ENCODE peak calls at places on chromosomes 4 and X, in six cellular contexts. G is EH; O is stimulated activated CD8-positive, alpha-beta memory T cell treated with anti-CD3 and anti-CD28 coated beads, Interleukin-15, amount 100 ng/mL, for 24 hours; F is neuronal stem cell; Z is islet precursor cell; I is stimulated activated CD4-positive, alpha-beta T cell treated with anti-CD3 and anti-CD28 coated beads, TNF-alpha, amount 100 ng/mL, for 48 hours. H is an unnamed sample.

GRCh38 chr4:27186710-27187109 is 326.1 kb downstream of the STIM2 start:
- DNase-seq in Z (no peak), F (no peak), G (no peak), O (no peak), I (no peak), H (no peak)

GRCh38 chr4:156723951-156724668 is 247.5 kb downstream of the PDGFC start:
- DNase-seq in Z (no peak), G (no peak), F (no peak), I (no peak), O (no peak), H (no peak)

GRCh38 chr4:98803287-98803677 is 125.7 kb downstream of the EIF4E start:
- DNase-seq in Z (no peak), O (no peak), F (no peak), I (no peak), G (no peak), H (no peak)

GRCh38 chrX:19517965-19518364 is 2.7 kb upstream of the MAP3K15 start:
- DNase-seq in I (no peak), Z (no peak), O (no peak), F (no peak), G (no peak), H (no peak)

GRCh38 chr4:2458546-2459491 is 10.1 kb upstream of the RNF4 start:
- DNase-seq in G (no peak), O (no peak), I (no peak), Z (no peak), F (no peak), H (no peak)

GRCh38 chr4:21380861-21381260 is 567.7 kb downstream of the KCNIP4 start:
- DNase-seq in F (no peak), O (no peak), I (no peak), Z (no peak), G (no peak), H (no peak)

GRCh38 chr4:156756118-156756517 is 215.5 kb downstream of the PDGFC start:
- DNase-seq in F (no peak), O (no peak), Z (no peak), G (peak), I (no peak), H (no peak)

GRCh38 chr4:84099591-84099990 is 399.5 kb downstream of the NKX6-1 start:
- DNase-seq in F (peak), G (no peak), Z (no peak), O (no peak), I (no peak), H (no peak)

GRCh38 chrX:123188081-123188480 is 4.0 kb downstream of the GRIA3 start:
- DNase-seq in G (peak), I (no peak), Z (no peak), O (no peak), F (no peak), H (no peak)

GRCh38 chr4:105714932-105715331 is 6.3 kb downstream of the GSTCD start:
- DNase-seq in F (no peak), I (no peak), O (no peak), G (no peak), Z (no peak), H (no peak)

GRCh38 chrX:25001808-25002657 is 13.7 kb downstream of the ARX start:
- DNase-seq in G (no peak), O (no peak), Z (no peak), I (no peak), F (no peak), H (no peak)

GRCh38 chrX:112636951-112637541 is 42.7 kb downstream of the LHFPL1 start:
- DNase-seq in I (no peak), O (no peak), Z (no peak), F (no peak), G (peak), H (no peak)

GRCh38 chrX:124573458-124573857 is 227.1 kb downstream of the SH2D1A start:
- DNase-seq in G (no peak), F (no peak), O (no peak), I (no peak), Z (no peak), H (no peak)

GRCh38 chr4:35934370-35934981 is 309.8 kb downstream of the ARAP2 start:
- DNase-seq in O (no peak), I (no peak), G (peak), Z (no peak), F (peak), H (no peak)

GRCh38 chrX:48835524-48836329 is at the start of gene PCSK1N:
- DNase-seq in O (no peak), Z (peak), F (no peak), I (no peak), G (no peak), H (no peak)

GRCh38 chrX:67544871-67545771 is 1.3 kb downstream of the AR start:
- DNase-seq in F (peak), I (no peak), G (peak), Z (peak), O (no peak), H (no peak)

GRCh38 chr4:38131371-38132139 is 171.4 kb downstream of the PTTG2 start:
- DNase-seq in F (peak), Z (peak), I (peak), G (no peak), O (peak), H (no peak)

GRCh38 chr4:1000686-1001260 is 7.6 kb upstream of the SLC26A1 start:
- DNase-seq in Z (no peak), G (no peak), I (no peak), F (no peak), O (no peak), H (no peak)

GRCh38 chr4:17817027-17817426 is 6.2 kb downstream of the NCAPG start:
- DNase-seq in Z (no peak), I (no peak), G (peak), O (no peak), F (no peak), H (no peak)

GRCh38 chr4:108030332-108030731 is 40.6 kb downstream of the HADH start:
- DNase-seq in Z (peak), O (no peak), F (peak), G (peak), I (peak), H (no peak)

GRCh38 chr4:36990108-36990872 is 254.3 kb upstream of the NWD2 start:
- DNase-seq in O (no peak), F (no peak), Z (no peak), I (no peak), G (no peak), H (no peak)

GRCh38 chr4:87985097-87985886 is 9.8 kb downstream of the SPP1 start:
- DNase-seq in F (no peak), I (no peak), G (peak), Z (peak), O (no peak), H (no peak)

GRCh38 chr4:113411496-113411938 is 350.0 kb downstream of the CAMK2D start:
- DNase-seq in F (no peak), O (no peak), Z (no peak), I (no peak), G (peak), H (no peak)

GRCh38 chr4:142656178-142656577 is 189.9 kb downstream of the INPP4B start:
- DNase-seq in G (peak), F (peak), Z (no peak), O (no peak), I (no peak), H (no peak)

GRCh38 chr4:8840816-8841455 is 30.7 kb downstream of the HMX1 start:
- DNase-seq in F (no peak), Z (peak), I (no peak), O (no peak), G (no peak), H (no peak)

H was measured in omental fat pad.